ENCODE peak calls at places on chromosomes 5 and 9, in four cellular contexts. Y is NCI-H1105, I is mesenchymal stem cell, B is mesothelial cell of epicardium. R is an unnamed sample.
A peak's percentile ranks its signal among the peaks of the same experiment; 100 is the strongest.

GRCh38 chr5:4275232-4275631 is 679.6 kb downstream of the IRX1 start:
- DNase-seq in Y (no peak), I (no peak), B (no peak), R (no peak)

GRCh38 chr5:168724227-168724626 is 145.1 kb upstream of the PANK3 start:
- DNase-seq in Y (no peak), I (no peak), B (no peak), R (no peak)

GRCh38 chr9:90044710-90045151 is 439.9 kb downstream of the GADD45G start:
- DNase-seq in Y (peak; percentile 74), I (peak; percentile 91), B (no peak), R (no peak)

GRCh38 chr5:134552301-134552700 is 26.8 kb downstream of the JADE2 start:
- DNase-seq in Y (no peak), I (peak; percentile 83), B (no peak), R (no peak)

GRCh38 chr9:103991698-103992097 is 102.4 kb upstream of the SMC2 start:
- DNase-seq in Y (no peak), I (no peak), B (no peak), R (no peak)

GRCh38 chr9:126471084-126471611 is 142.6 kb upstream of the LMX1B start:
- DNase-seq in Y (no peak), I (peak; percentile 73), B (no peak), R (peak; percentile 82)

GRCh38 chr5:125235995-125236394 is 489.6 kb upstream of the ZNF608 start:
- DNase-seq in Y (no peak), I (no peak), B (no peak), R (no peak)

GRCh38 chr5:43225649-43226245 is 33.7 kb downstream of the NIM1K start:
- DNase-seq in Y (no peak), I (no peak), B (no peak), R (no peak)

GRCh38 chr5:78698218-78698751 is 49.7 kb upstream of the LHFPL2 start:
- DNase-seq in Y (no peak), I (peak; percentile 62), B (no peak), R (no peak)

GRCh38 chr5:178849316-178849715 is 10.4 kb upstream of the ZNF354B start:
- DNase-seq in Y (no peak), I (no peak), B (no peak), R (no peak)

GRCh38 chr9:124551472-124552339 is 44.5 kb upstream of the NR5A1 start:
- DNase-seq in Y (peak; percentile 26), I (peak; percentile 79), B (peak; percentile 68), R (no peak)

GRCh38 chr5:60993425-60993824 is 48.4 kb downstream of the NDUFAF2 start:
- DNase-seq in Y (no peak), I (no peak), B (no peak), R (no peak)

GRCh38 chr5:153965102-153965645 is 73.5 kb downstream of the FAM114A2 start:
- DNase-seq in Y (no peak), I (peak; percentile 69), B (peak; percentile 72), R (peak; percentile 7)

GRCh38 chr5:113505181-113505580 is 8.3 kb upstream of the YTHDC2 start:
- DNase-seq in Y (no peak), I (peak; percentile 75), B (no peak), R (no peak)

R was measured in naive B cell.